ENCODE peak calls at places on chromosomes 13 and 19, in six cellular contexts. E is lower leg skin, W is foreskin fibroblast, I is heart left ventricle, B is cardiac muscle cell, S is right atrium auricular region. A is an unnamed sample.

GRCh38 chr19:49640113-49640898 is at the start of gene RRAS:
- DNase-seq in E (peak; percentile 100), S (peak; percentile 100), B (peak; percentile 100), W (peak; percentile 100), I (peak; percentile 100), A (peak; percentile 99)

GRCh38 chr19:28234637-28235036 is 978.3 kb downstream of the UQCRFS1 start:
- DNase-seq in B (peak; percentile 56), E (no peak), W (peak; percentile 3), I (no peak), S (no peak), A (no peak)

GRCh38 chr19:29837448-29837961 is 25.7 kb downstream of the CCNE1 start:
- DNase-seq in S (no peak), I (no peak), W (no peak), B (no peak), E (no peak), A (no peak)

GRCh38 chr19:4367781-4368127 is 24.4 kb downstream of the MPND start:
- DNase-seq in E (no peak), B (no peak), W (no peak), S (no peak), I (no peak), A (no peak)

GRCh38 chr13:82165396-82166174 is 1716.7 kb downstream of the SLITRK1 start:
- DNase-seq in W (no peak), E (no peak), S (no peak), I (no peak), B (no peak), A (peak; percentile 29)

GRCh38 chr13:111534646-111535461 is 214.4 kb downstream of the TEX29 start:
- DNase-seq in S (no peak), I (no peak), W (no peak), B (no peak), E (no peak), A (no peak)

GRCh38 chr19:48510421-48511268 is 990 bp downstream of the LMTK3 start:
- DNase-seq in I (peak; percentile 60), S (peak; percentile 66), B (peak; percentile 58), W (peak; percentile 72), E (peak; percentile 62), A (peak; percentile 83)

GRCh38 chr19:32240316-32240715 is 105.1 kb upstream of the ZNF507 start:
- DNase-seq in B (no peak), W (no peak), I (no peak), E (no peak), S (peak; percentile 36), A (no peak)

GRCh38 chr13:39959497-39959896 is 304.0 kb downstream of the COG6 start:
- DNase-seq in I (no peak), W (no peak), E (no peak), S (no peak), B (peak; percentile 45), A (no peak)

GRCh38 chr19:57903298-57904174 is 12.9 kb downstream of the ZNF417 start:
- DNase-seq in I (no peak), B (peak; percentile 75), W (peak; percentile 67), E (no peak), S (no peak), A (no peak)

GRCh38 chr13:24724714-24725113 is 39.3 kb upstream of the RNF17 start:
- DNase-seq in I (no peak), W (no peak), E (no peak), B (no peak), S (no peak), A (no peak)

GRCh38 chr19:2820112-2820702 is 539 bp downstream of the ZNF554 start:
- DNase-seq in W (peak; percentile 28), E (no peak), S (no peak), B (no peak), I (no peak), A (no peak)

GRCh38 chr13:31236211-31236786 is 36.5 kb downstream of the B3GLCT start:
- DNase-seq in S (no peak), I (no peak), E (no peak), B (peak; percentile 75), W (peak; percentile 73), A (peak; percentile 68)

GRCh38 chr13:64154514-64154913 is 2738.9 kb upstream of the PCDH20 start:
- DNase-seq in B (peak; percentile 38), E (no peak), W (peak; percentile 24), S (no peak), I (no peak), A (no peak)

GRCh38 chr19:47284324-47284899 is 9.7 kb downstream of the INAFM1 start:
- DNase-seq in E (no peak), W (peak; percentile 80), S (no peak), I (no peak), B (peak; percentile 76), A (peak; percentile 83)

GRCh38 chr19:56748443-56748842 is 76.9 kb upstream of the ZNF835 start:
- DNase-seq in S (no peak), B (peak; percentile 30), I (no peak), E (no peak), W (peak; percentile 20), A (no peak)

GRCh38 chr13:28623782-28624706 is 34.9 kb upstream of the POMP start:
- DNase-seq in B (peak; percentile 32), I (no peak), W (no peak), S (no peak), E (no peak), A (no peak)

GRCh38 chr13:23909606-23910005 is 12.3 kb upstream of the C1QTNF9B start:
- DNase-seq in B (no peak), E (no peak), S (no peak), W (no peak), I (no peak), A (no peak)

GRCh38 chr19:2507109-2507508 is 31.2 kb downstream of the GADD45B start:
- DNase-seq in I (no peak), W (peak; percentile 76), S (no peak), E (no peak), B (peak; percentile 58), A (no peak)

GRCh38 chr19:14347999-14348889 is 33.0 kb upstream of the ADGRE5 start:
- DNase-seq in S (peak; percentile 64), B (peak; percentile 70), W (peak; percentile 73), I (peak; percentile 58), E (no peak), A (peak; percentile 72)

GRCh38 chr13:44003481-44003880 is 123.8 kb downstream of the LACC1 start:
- DNase-seq in W (no peak), S (no peak), E (no peak), I (no peak), B (no peak), A (no peak)
- TF ChIP-seq CTCF in W (no peak), S (no peak), E (no peak), I (no peak), B (no peak), A (no peak)

GRCh38 chr13:113863511-113864302 is at the start of gene GAS6:
- DNase-seq in S (no peak), E (no peak), B (peak; percentile 31), W (peak; percentile 84), I (peak; percentile 77), A (peak; percentile 77)
- TF ChIP-seq CTCF in S (peak; percentile 36), E (no peak), B (peak; percentile 3), W (peak; percentile 5), I (peak; percentile 26), A (no peak)

GRCh38 chr13:99425485-99426341 is 75.6 kb upstream of the TM9SF2 start:
- DNase-seq in E (no peak), I (no peak), B (no peak), W (no peak), S (no peak), A (peak; percentile 81)

GRCh38 chr13:99429670-99430069 is 71.6 kb upstream of the TM9SF2 start:
- DNase-seq in S (no peak), E (no peak), I (no peak), W (no peak), B (no peak), A (no peak)

GRCh38 chr13:99421758-99422555 is 79.3 kb upstream of the TM9SF2 start:
- DNase-seq in I (no peak), B (no peak), W (no peak), E (no peak), S (no peak), A (no peak)

GRCh38 chr13:99422556-99423220 is 78.6 kb upstream of the TM9SF2 start:
- DNase-seq in E (no peak), I (no peak), B (no peak), W (no peak), S (no peak), A (no peak)

DNA sequence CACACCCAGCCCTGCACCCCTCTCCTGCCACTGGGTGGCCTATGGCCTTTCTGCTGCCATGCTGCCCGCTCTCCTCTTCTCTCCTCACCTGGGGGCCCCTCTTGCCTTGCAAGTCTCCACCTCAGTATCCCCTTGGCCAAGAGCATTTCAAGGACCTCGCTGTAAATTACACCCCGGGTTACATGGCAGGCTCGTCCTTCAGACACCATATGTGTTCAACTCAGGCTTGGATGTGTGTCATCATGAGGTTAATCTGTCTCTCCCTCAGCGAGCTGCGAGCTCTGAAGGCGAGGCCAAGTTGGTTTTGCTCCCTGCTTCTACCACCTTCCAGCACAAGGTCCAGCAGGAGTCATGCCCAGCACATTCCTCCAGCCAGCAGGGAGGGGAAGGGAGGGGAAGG is 74.8 kb upstream of the TM9SF2 start:
- DNase-seq in W (no peak), S (no peak), I (no peak), B (peak; percentile 3), E (no peak), A (no peak)
- TF ChIP-seq CTCF in W (no peak), S (no peak), I (no peak), B (no peak), E (no peak), A (no peak)

GRCh38 chr19:34504809-34505291 is 23.3 kb downstream of the WTIP start:
- DNase-seq in S (no peak), B (no peak), E (no peak), I (no peak), W (no peak), A (no peak)
- TF ChIP-seq CTCF in S (no peak), B (no peak), E (no peak), I (no peak), W (no peak), A (no peak)

DNA sequence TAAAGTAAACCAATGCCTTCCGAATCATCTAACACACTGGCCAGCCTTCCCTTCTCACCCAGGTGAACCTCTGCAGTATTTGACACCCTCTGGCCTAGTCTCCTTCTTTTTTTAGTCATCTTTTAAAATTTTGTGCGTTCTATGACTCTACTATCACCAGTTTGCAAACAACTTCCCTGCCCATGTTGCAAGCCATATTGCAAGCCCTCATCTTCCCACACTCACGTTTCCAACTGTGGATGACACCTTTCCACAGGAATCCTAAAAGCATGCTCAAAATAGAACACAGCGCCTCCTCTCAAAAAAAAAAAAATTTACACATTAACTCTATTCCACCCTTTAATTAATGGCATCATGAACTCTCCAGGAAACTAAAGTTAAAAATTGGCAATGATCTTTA is 440.1 kb downstream of the EFNB2 start:
- DNase-seq in E (no peak), I (no peak), B (no peak), S (no peak), W (no peak), A (no peak)
- TF ChIP-seq CTCF in E (no peak), I (no peak), B (no peak), S (no peak), W (no peak), A (no peak)

DNA sequence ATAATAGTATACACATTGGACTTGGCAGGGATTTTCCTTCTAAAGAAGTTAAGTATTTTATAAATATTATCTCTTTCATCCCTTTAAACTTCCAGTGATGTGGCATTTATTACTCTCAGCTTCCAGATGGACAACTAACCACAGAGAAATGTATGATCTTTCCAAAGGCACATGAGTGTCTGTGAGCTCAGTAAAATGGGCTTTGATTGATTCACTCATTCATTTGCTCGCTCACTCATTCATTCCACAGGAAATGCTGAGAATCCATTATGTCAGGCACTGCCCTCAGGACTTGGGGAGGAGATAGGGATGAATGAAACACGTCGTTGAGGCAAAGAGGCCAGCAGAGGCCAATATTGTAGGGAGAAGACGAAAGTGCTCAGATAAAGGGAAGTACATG is 359.4 kb downstream of the EFNB2 start:
- DNase-seq in S (no peak), E (no peak), B (peak; percentile 13), I (no peak), W (peak; percentile 78), A (no peak)
- TF ChIP-seq CTCF in S (no peak), E (no peak), B (no peak), I (no peak), W (no peak), A (no peak)

A was measured in mucosa of descending colon.